ENCODE peak calls at places on chromosome 21, in nine cellular contexts. Q is NCI-H1105 treated with DMSO at 0.1 percent for 48 hours; D is neuronal stem cell; C is stimulated activated CD8-positive, alpha-beta memory T cell treated with anti-CD3 and anti-CD28 coated beads, Interleukin-4, amount 100 ng/mL, for 1 hour; H is GM19239; S is psoas muscle; F is SHP77; T is iPS DF 6.9; O is fibroblast of villous mesenchyme. X is an unnamed sample.

GRCh38 chr21:28447453-28447852 is 545.2 kb downstream of the LTN1 start:
- DNase-seq in T (no peak), Q (no peak), H (no peak), S (no peak), D (no peak), C (no peak), F (no peak), O (no peak), X (no peak)

GRCh38 chr21:26587621-26588260 is 14.7 kb upstream of the CYYR1 start:
- DNase-seq in D (no peak), F (no peak), H (no peak), O (peak), Q (no peak), S (no peak), C (no peak), T (no peak), X (no peak)

GRCh38 chr21:42661688-42662429 is 8.4 kb downstream of the PDE9A start:
- DNase-seq in T (no peak), O (no peak), Q (no peak), F (no peak), H (no peak), S (no peak), C (no peak), D (no peak), X (no peak)

GRCh38 chr21:31623664-31624063 is 35.8 kb upstream of the SOD1 start:
- DNase-seq in O (no peak), T (no peak), Q (no peak), H (no peak), D (no peak), C (no peak), F (no peak), S (no peak), X (no peak)

GRCh38 chr21:46116189-46116845 is 18.4 kb downstream of the COL6A2 start:
- DNase-seq in O (no peak), H (no peak), S (peak), D (no peak), C (no peak), T (no peak), F (no peak), Q (no peak), X (no peak)

GRCh38 chr21:43959231-43960041 is 52.7 kb upstream of the TRAPPC10 start:
- DNase-seq in O (no peak), S (no peak), H (no peak), F (peak), D (no peak), T (no peak), C (no peak), Q (no peak), X (no peak)

GRCh38 chr21:29084372-29084771 is 10.9 kb upstream of the CCT8 start:
- DNase-seq in Q (no peak), C (no peak), T (no peak), S (no peak), F (no peak), H (no peak), D (no peak), O (no peak), X (no peak)

GRCh38 chr21:30990514-30991304 is 47.6 kb downstream of the KRTAP19-8 start:
- DNase-seq in C (no peak), D (no peak), H (no peak), S (no peak), Q (no peak), F (no peak), O (no peak), T (no peak), X (no peak)

GRCh38 chr21:36914244-36915013 is 52.0 kb downstream of the HLCS start:
- DNase-seq in T (no peak), D (no peak), S (no peak), H (no peak), O (no peak), Q (no peak), C (no peak), F (no peak), X (no peak)

GRCh38 chr21:41768371-41769042 is 1.7 kb upstream of the RIPK4 start:
- DNase-seq in S (no peak), H (no peak), T (no peak), F (peak), C (no peak), Q (peak), D (no peak), O (peak), X (no peak)

GRCh38 chr21:41751621-41752020 is 15.2 kb downstream of the RIPK4 start:
- DNase-seq in D (no peak), C (no peak), S (no peak), T (no peak), O (no peak), F (no peak), Q (peak), H (no peak), X (no peak)

GRCh38 chr21:26965567-26966359 is 1.1 kb downstream of the ADAMTS5 start:
- DNase-seq in T (no peak), H (no peak), Q (no peak), D (peak), F (no peak), O (peak), C (no peak), S (peak), X (no peak)

GRCh38 chr21:45295576-45296365 is 8.1 kb upstream of the POFUT2 start:
- DNase-seq in H (no peak), D (no peak), S (no peak), C (no peak), Q (no peak), F (no peak), O (peak), T (no peak), X (no peak)

GRCh38 chr21:37580690-37581089 is 214.1 kb downstream of the DYRK1A start:
- DNase-seq in O (no peak), C (no peak), Q (no peak), T (no peak), S (no peak), H (no peak), D (no peak), F (no peak), X (no peak)

GRCh38 chr21:44509539-44509938 is 30.5 kb downstream of the KRTAP10-1 start:
- DNase-seq in D (no peak), T (no peak), S (no peak), H (no peak), F (peak), O (no peak), Q (peak), C (no peak), X (no peak)

X was measured in GM06990.